ENCODE peak calls at places on chromosomes 6 and 20, in seven cellular contexts. One of them, this sample, is unnamed.

GRCh38 chr6:154515808-154516207 is 5.3 kb upstream of the CNKSR3 start:
- DNase-seq in psoas muscle: no peak
- DNase-seq in Peyer's patch: no peak
- DNase-seq in lower lobe of right lung: no peak
- DNase-seq in keratinocyte: no peak
- DNase-seq in ovary: no peak
- DNase-seq in heart left ventricle: no peak
- DNase-seq in this sample: no peak

GRCh38 chr20:54362283-54362682 is 113.1 kb upstream of the DOK5 start:
- DNase-seq in psoas muscle: no peak
- DNase-seq in Peyer's patch: no peak
- DNase-seq in lower lobe of right lung: no peak
- DNase-seq in keratinocyte: no peak
- DNase-seq in ovary: no peak
- DNase-seq in heart left ventricle: no peak
- DNase-seq in this sample: no peak

GRCh38 chr6:37648465-37649330 is 49.0 kb downstream of the MDGA1 start:
- DNase-seq in psoas muscle: no peak
- DNase-seq in Peyer's patch: no peak
- DNase-seq in lower lobe of right lung: no peak
- DNase-seq in keratinocyte: no peak
- DNase-seq in ovary: peak; percentile 59
- DNase-seq in heart left ventricle: no peak
- DNase-seq in this sample: no peak

GRCh38 chr20:37516697-37517370 is 4.2 kb upstream of the NNAT start:
- DNase-seq in psoas muscle: no peak
- DNase-seq in Peyer's patch: no peak
- DNase-seq in lower lobe of right lung: no peak
- DNase-seq in keratinocyte: no peak
- DNase-seq in ovary: no peak
- DNase-seq in heart left ventricle: no peak
- DNase-seq in this sample: peak; percentile 5

GRCh38 chr20:57263127-57263609 is 3.3 kb downstream of the BMP7 start:
- DNase-seq in psoas muscle: no peak
- DNase-seq in Peyer's patch: no peak
- DNase-seq in lower lobe of right lung: no peak
- DNase-seq in keratinocyte: no peak
- DNase-seq in ovary: no peak
- DNase-seq in heart left ventricle: no peak
- DNase-seq in this sample: no peak

GRCh38 chr6:28213213-28213523 is 11.9 kb upstream of the ZSCAN9 start:
- DNase-seq in psoas muscle: no peak
- DNase-seq in Peyer's patch: no peak
- DNase-seq in lower lobe of right lung: no peak
- DNase-seq in keratinocyte: no peak
- DNase-seq in ovary: no peak
- DNase-seq in heart left ventricle: no peak
- DNase-seq in this sample: no peak

GRCh38 chr6:11416936-11417576 is 120.5 kb upstream of the TMEM170B start:
- DNase-seq in psoas muscle: no peak
- DNase-seq in Peyer's patch: no peak
- DNase-seq in lower lobe of right lung: no peak
- DNase-seq in keratinocyte: no peak
- DNase-seq in ovary: no peak
- DNase-seq in heart left ventricle: no peak
- DNase-seq in this sample: no peak

GRCh38 chr20:8709627-8710026 is 359.3 kb upstream of the PLCB4 start:
- DNase-seq in psoas muscle: no peak
- DNase-seq in Peyer's patch: no peak
- DNase-seq in lower lobe of right lung: no peak
- DNase-seq in keratinocyte: no peak
- DNase-seq in ovary: no peak
- DNase-seq in heart left ventricle: no peak
- DNase-seq in this sample: no peak

GRCh38 chr6:16319813-16320532 is 81.6 kb downstream of the GMPR start:
- DNase-seq in psoas muscle: peak; percentile 92
- DNase-seq in Peyer's patch: peak; percentile 71
- DNase-seq in lower lobe of right lung: no peak
- DNase-seq in keratinocyte: no peak
- DNase-seq in ovary: peak; percentile 60
- DNase-seq in heart left ventricle: peak; percentile 88
- DNase-seq in this sample: peak; percentile 96

GRCh38 chr6:28355743-28356665 is 6.3 kb downstream of the ZKSCAN3 start:
- DNase-seq in psoas muscle: peak; percentile 72
- DNase-seq in Peyer's patch: peak; percentile 86
- DNase-seq in lower lobe of right lung: peak; percentile 72
- DNase-seq in keratinocyte: peak; percentile 45
- DNase-seq in ovary: peak; percentile 72
- DNase-seq in heart left ventricle: peak; percentile 80
- DNase-seq in this sample: peak; percentile 88

GRCh38 chr6:52725133-52725529 is 38.1 kb downstream of the GSTA2 start:
- DNase-seq in psoas muscle: no peak
- DNase-seq in Peyer's patch: peak; percentile 60
- DNase-seq in lower lobe of right lung: no peak
- DNase-seq in keratinocyte: no peak
- DNase-seq in ovary: no peak
- DNase-seq in heart left ventricle: peak; percentile 34
- DNase-seq in this sample: peak; percentile 50

GRCh38 chr6:52910091-52910490 is 593 bp upstream of the GSTA3 start:
- DNase-seq in psoas muscle: no peak
- DNase-seq in Peyer's patch: no peak
- DNase-seq in lower lobe of right lung: no peak
- DNase-seq in keratinocyte: no peak
- DNase-seq in ovary: no peak
- DNase-seq in heart left ventricle: no peak
- DNase-seq in this sample: no peak

GRCh38 chr6:138569970-138570715 is 70.8 kb upstream of the NHSL1 start:
- DNase-seq in psoas muscle: no peak
- DNase-seq in Peyer's patch: no peak
- DNase-seq in lower lobe of right lung: no peak
- DNase-seq in keratinocyte: no peak
- DNase-seq in ovary: no peak
- DNase-seq in heart left ventricle: no peak
- DNase-seq in this sample: no peak

GRCh38 chr20:48025661-48026060 is 240.4 kb upstream of the SULF2 start:
- DNase-seq in psoas muscle: no peak
- DNase-seq in Peyer's patch: no peak
- DNase-seq in lower lobe of right lung: no peak
- DNase-seq in keratinocyte: no peak
- DNase-seq in ovary: no peak
- DNase-seq in heart left ventricle: no peak
- DNase-seq in this sample: no peak

GRCh38 chr20:3162080-3162611 is 2.5 kb upstream of the FASTKD5 start:
- DNase-seq in psoas muscle: no peak
- DNase-seq in Peyer's patch: no peak
- DNase-seq in lower lobe of right lung: no peak
- DNase-seq in keratinocyte: no peak
- DNase-seq in ovary: no peak
- DNase-seq in heart left ventricle: peak; percentile 32
- DNase-seq in this sample: no peak

GRCh38 chr20:49812463-49813304 is at the start of gene SLC9A8:
- DNase-seq in psoas muscle: peak; percentile 94
- DNase-seq in Peyer's patch: peak; percentile 93
- DNase-seq in lower lobe of right lung: peak; percentile 94
- DNase-seq in keratinocyte: peak; percentile 25
- DNase-seq in ovary: peak; percentile 92
- DNase-seq in heart left ventricle: peak; percentile 93
- DNase-seq in this sample: peak; percentile 89

GRCh38 chr6:111925296-111925695 is 52.0 kb upstream of the FYN start:
- DNase-seq in psoas muscle: no peak
- DNase-seq in Peyer's patch: no peak
- DNase-seq in lower lobe of right lung: no peak
- DNase-seq in keratinocyte: no peak
- DNase-seq in ovary: no peak
- DNase-seq in heart left ventricle: no peak
- DNase-seq in this sample: no peak

DNA sequence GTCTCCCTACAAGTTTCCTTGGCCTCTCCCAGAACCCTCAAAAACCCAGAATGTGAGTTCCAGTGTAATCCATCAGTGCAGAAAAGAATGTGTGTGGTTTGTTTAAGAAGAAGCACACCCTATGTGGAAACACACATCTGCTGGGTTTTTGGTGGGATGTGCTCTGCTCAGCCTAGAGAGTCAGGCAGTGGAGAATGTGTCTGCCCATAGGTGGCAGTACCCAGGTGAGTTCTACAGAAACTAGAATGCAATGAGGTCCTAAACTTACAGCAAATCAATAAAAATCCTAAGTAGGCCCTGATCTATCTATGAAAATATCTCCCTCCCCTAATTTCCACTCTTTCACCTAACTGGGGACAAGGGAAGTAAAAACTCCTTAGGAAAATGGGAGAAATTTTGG is 437.3 kb downstream of the DHX35 start:
- DNase-seq in psoas muscle: no peak
- DNase-seq in Peyer's patch: no peak
- DNase-seq in lower lobe of right lung: no peak
- DNase-seq in keratinocyte: no peak
- DNase-seq in ovary: no peak
- DNase-seq in heart left ventricle: no peak
- DNase-seq in this sample: no peak
- TF ChIP-seq CTCF in psoas muscle: no peak
- TF ChIP-seq CTCF in Peyer's patch: no peak
- TF ChIP-seq CTCF in lower lobe of right lung: no peak
- TF ChIP-seq CTCF in keratinocyte: no peak
- TF ChIP-seq CTCF in ovary: no peak
- TF ChIP-seq CTCF in heart left ventricle: no peak
- TF ChIP-seq CTCF in this sample: no peak

DNA sequence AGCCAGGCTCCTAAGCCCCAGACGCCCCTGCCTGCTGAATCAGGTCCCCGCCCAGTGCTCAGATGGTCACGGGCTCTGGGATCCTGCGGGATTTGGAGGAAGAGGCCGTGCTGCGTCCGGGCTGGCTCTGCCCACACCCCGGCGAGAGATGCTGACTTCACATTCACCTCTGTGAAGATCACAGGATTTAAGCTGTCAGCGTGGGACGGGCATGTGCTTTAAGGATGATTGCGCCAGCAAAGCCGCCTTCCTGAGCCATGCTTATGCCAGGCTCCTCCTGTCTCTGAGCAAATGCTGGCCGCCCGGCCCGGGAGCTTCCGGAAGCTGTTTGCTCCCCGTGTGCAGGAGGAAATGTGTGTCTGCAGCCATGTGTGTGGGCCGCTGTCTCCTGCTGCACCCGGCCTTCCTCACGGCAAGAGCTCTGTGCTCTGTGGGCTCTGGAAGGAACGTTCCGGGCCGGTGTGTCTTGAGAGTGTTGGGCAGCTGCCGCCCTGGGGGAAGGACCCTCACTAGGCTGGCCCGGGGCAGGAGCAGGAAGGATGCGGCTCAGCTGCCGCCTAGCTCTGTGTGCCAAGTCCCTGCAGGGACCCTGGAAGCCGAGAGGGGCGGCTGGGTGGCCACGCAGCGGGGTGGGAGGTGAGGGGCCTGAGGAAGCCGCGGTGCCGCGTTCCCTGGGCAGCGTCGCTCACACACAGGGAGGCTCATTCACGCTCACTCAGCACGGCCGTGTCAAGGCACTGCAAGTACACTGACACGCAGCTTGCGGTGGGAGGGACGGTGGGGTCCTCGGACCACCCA is 19.0 kb upstream of the BHLHE23 start:
- DNase-seq in psoas muscle: peak; percentile 50
- DNase-seq in Peyer's patch: no peak
- DNase-seq in lower lobe of right lung: peak; percentile 60
- DNase-seq in keratinocyte: no peak
- DNase-seq in ovary: peak; percentile 60
- DNase-seq in heart left ventricle: no peak
- DNase-seq in this sample: no peak
- H3K4me3 ChIP-seq in psoas muscle: no peak overlapping the region
- H3K4me3 ChIP-seq in Peyer's patch: no peak overlapping the region
- H3K4me3 ChIP-seq in lower lobe of right lung: no peak overlapping the region
- H3K4me3 ChIP-seq in keratinocyte: no peak overlapping the region
- H3K4me3 ChIP-seq in ovary: no peak overlapping the region
- H3K4me3 ChIP-seq in heart left ventricle: no peak overlapping the region
- H3K4me3 ChIP-seq in this sample: no peak overlapping the region

GRCh38 chr6:21745543-21746337 is 152.2 kb downstream of the SOX4 start:
- DNase-seq in psoas muscle: no peak
- DNase-seq in Peyer's patch: no peak
- DNase-seq in lower lobe of right lung: no peak
- DNase-seq in keratinocyte: no peak
- DNase-seq in ovary: no peak
- DNase-seq in heart left ventricle: no peak
- DNase-seq in this sample: no peak

GRCh38 chr6:21749754-21750153 is 156.2 kb downstream of the SOX4 start:
- DNase-seq in psoas muscle: no peak
- DNase-seq in Peyer's patch: no peak
- DNase-seq in lower lobe of right lung: no peak
- DNase-seq in keratinocyte: no peak
- DNase-seq in ovary: no peak
- DNase-seq in heart left ventricle: no peak
- DNase-seq in this sample: no peak

GRCh38 chr6:21750479-21751018 is 157.0 kb downstream of the SOX4 start:
- DNase-seq in psoas muscle: no peak
- DNase-seq in Peyer's patch: no peak
- DNase-seq in lower lobe of right lung: no peak
- DNase-seq in keratinocyte: no peak
- DNase-seq in ovary: no peak
- DNase-seq in heart left ventricle: no peak
- DNase-seq in this sample: no peak

GRCh38 chr6:21747441-21747840 is 153.9 kb downstream of the SOX4 start:
- DNase-seq in psoas muscle: no peak
- DNase-seq in Peyer's patch: no peak
- DNase-seq in lower lobe of right lung: no peak
- DNase-seq in keratinocyte: no peak
- DNase-seq in ovary: no peak
- DNase-seq in heart left ventricle: no peak
- DNase-seq in this sample: no peak

GRCh38 chr6:21748343-21749063 is 155.0 kb downstream of the SOX4 start:
- DNase-seq in psoas muscle: no peak
- DNase-seq in Peyer's patch: no peak
- DNase-seq in lower lobe of right lung: no peak
- DNase-seq in keratinocyte: no peak
- DNase-seq in ovary: no peak
- DNase-seq in heart left ventricle: no peak
- DNase-seq in this sample: no peak
- H3K4me1 ChIP-seq in psoas muscle: no peaks in the 10 kb centered on the region
- H3K4me1 ChIP-seq in Peyer's patch: no peaks in the 10 kb centered on the region
- H3K4me1 ChIP-seq in lower lobe of right lung: peaks cover 11% of the 10 kb centered on the region
- H3K4me1 ChIP-seq in keratinocyte: peaks cover 15% of the 10 kb centered on the region
- H3K4me1 ChIP-seq in ovary: peaks cover 5% of the 10 kb centered on the region
- H3K4me1 ChIP-seq in heart left ventricle: peaks cover 5% of the 10 kb centered on the region
- H3K4me1 ChIP-seq in this sample: no peaks in the 10 kb centered on the region

DNA sequence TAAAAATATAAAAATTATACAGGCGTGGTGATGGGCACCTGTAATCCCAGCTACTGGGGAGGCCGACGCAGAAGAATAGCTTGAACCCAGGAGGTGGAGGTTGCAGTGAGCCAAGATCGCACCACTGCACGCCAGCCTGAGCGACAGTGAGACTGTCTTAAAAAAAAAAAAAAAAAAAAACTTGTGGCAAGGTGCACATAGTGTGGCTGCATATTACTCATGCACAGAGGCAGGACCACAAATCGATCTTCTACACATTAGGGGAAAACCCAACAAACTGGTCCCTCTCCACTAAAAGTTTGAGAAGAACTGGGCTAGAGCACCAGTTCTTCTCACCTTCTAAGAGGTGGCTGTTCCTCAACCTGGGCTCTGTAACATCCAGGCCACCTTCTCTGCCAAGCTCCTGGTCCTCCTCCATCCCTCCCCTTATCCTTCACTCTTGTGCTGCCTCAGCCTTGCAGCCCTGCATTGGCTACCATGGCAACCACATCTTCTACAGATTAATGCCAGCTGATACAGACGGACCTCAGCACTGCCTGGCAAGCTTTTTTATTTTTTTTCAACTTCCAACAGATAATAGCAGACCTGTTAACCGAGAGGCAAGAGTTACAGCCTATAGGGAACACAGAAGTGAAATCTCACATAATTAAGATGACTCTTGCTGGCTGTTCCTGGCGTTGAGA is 88.0 kb downstream of the ATP9A start:
- DNase-seq in psoas muscle: no peak
- DNase-seq in Peyer's patch: no peak
- DNase-seq in lower lobe of right lung: no peak
- DNase-seq in keratinocyte: no peak
- DNase-seq in ovary: no peak
- DNase-seq in heart left ventricle: no peak
- DNase-seq in this sample: no peak
- TF ChIP-seq CTCF in psoas muscle: no peak
- TF ChIP-seq CTCF in Peyer's patch: no peak
- TF ChIP-seq CTCF in lower lobe of right lung: no peak
- TF ChIP-seq CTCF in keratinocyte: no peak
- TF ChIP-seq CTCF in ovary: no peak
- TF ChIP-seq CTCF in heart left ventricle: no peak
- TF ChIP-seq CTCF in this sample: no peak

This sample was measured in adrenal gland.